ENCODE peak calls at places on chromosomes 6 and 20, in seven cellular contexts. M is Peyer's patch, H is esophagus muscularis mucosa, P is GM12892, N is uterus, Y is breast epithelium, S is ovary. V is an unnamed sample.

GRCh38 chr6:147578159-147578558 is 69.7 kb downstream of the SAMD5 start:
- DNase-seq in Y (no peak), N (no peak), H (no peak), P (no peak), M (no peak), S (no peak), V (no peak)

GRCh38 chr6:125794342-125795137 is 3.8 kb downstream of the NCOA7 start:
- DNase-seq in H (no peak), N (no peak), Y (no peak), M (no peak), P (no peak), S (no peak), V (no peak)

GRCh38 chr20:19784511-19785172 is 26.6 kb downstream of the RIN2 start:
- DNase-seq in N (peak), Y (peak), H (no peak), S (peak), M (no peak), P (no peak), V (peak)

GRCh38 chr6:72946766-72947165 is 278.5 kb downstream of the KHDC1L start:
- DNase-seq in Y (no peak), H (no peak), S (no peak), M (no peak), N (no peak), P (no peak), V (no peak)

GRCh38 chr6:150670311-150670710 is 70.6 kb downstream of the PLEKHG1 start:
- DNase-seq in N (no peak), P (no peak), S (no peak), M (no peak), H (no peak), Y (no peak), V (peak)

GRCh38 chr6:151695181-151695580 is 112.3 kb upstream of the ESR1 start:
- DNase-seq in N (no peak), P (no peak), S (no peak), H (no peak), Y (no peak), M (no peak), V (no peak)

GRCh38 chr6:28648035-28648877 is 122.6 kb downstream of the GPX5 start:
- DNase-seq in N (peak), H (no peak), M (no peak), P (no peak), Y (no peak), S (peak), V (peak)

GRCh38 chr6:14502551-14502950 is 385.0 kb downstream of the CD83 start:
- DNase-seq in H (peak), M (peak), P (no peak), N (no peak), S (no peak), Y (no peak), V (peak)

GRCh38 chr6:83057705-83058321 is 7.8 kb downstream of the UBE3D start:
- DNase-seq in S (no peak), P (no peak), N (no peak), H (no peak), M (peak), Y (no peak), V (peak)

GRCh38 chr6:34490390-34491090 is 24.7 kb downstream of the PACSIN1 start:
- DNase-seq in P (no peak), N (no peak), Y (no peak), H (no peak), M (no peak), S (no peak), V (no peak)

GRCh38 chr6:34147906-34148701 is 2.2 kb upstream of the GRM4 start:
- DNase-seq in H (no peak), Y (peak), N (no peak), M (no peak), P (no peak), S (no peak), V (no peak)

GRCh38 chr6:125123051-125123450 is 30.5 kb upstream of the TPD52L1 start:
- DNase-seq in Y (no peak), P (no peak), H (no peak), S (no peak), N (no peak), M (no peak), V (no peak)

GRCh38 chr6:126620747-126621146 is 280.8 kb downstream of the CENPW start:
- DNase-seq in S (no peak), N (no peak), H (no peak), Y (no peak), M (no peak), P (no peak), V (no peak)

GRCh38 chr6:38207371-38207770 is 387.8 kb downstream of the ZFAND3 start:
- DNase-seq in Y (no peak), H (no peak), N (no peak), P (no peak), M (no peak), S (no peak), V (no peak)

GRCh38 chr6:44367686-44368085 is 19.8 kb upstream of the CDC5L start:
- DNase-seq in H (no peak), P (no peak), M (no peak), S (no peak), Y (no peak), N (no peak), V (no peak)

GRCh38 chr6:137866200-137866913 is 702 bp upstream of the TNFAIP3 start:
- DNase-seq in S (no peak), Y (peak), H (no peak), P (no peak), N (peak), M (no peak), V (peak)

GRCh38 chr6:145070791-145071190 is 664.5 kb downstream of the EPM2A start:
- DNase-seq in H (no peak), P (no peak), M (no peak), S (no peak), Y (no peak), N (no peak), V (no peak)

GRCh38 chr6:36479256-36479655 is 36.5 kb downstream of the KCTD20 start:
- DNase-seq in N (no peak), M (no peak), P (no peak), S (no peak), H (no peak), Y (no peak), V (no peak)

GRCh38 chr6:52390361-52390727 is 28.4 kb downstream of the PAQR8 start:
- DNase-seq in M (peak), S (no peak), H (no peak), P (no peak), Y (no peak), N (no peak), V (no peak)

GRCh38 chr6:170177383-170178265 is 113.3 kb downstream of the DLL1 start:
- DNase-seq in M (peak), S (peak), Y (peak), N (peak), H (peak), P (no peak), V (peak)

GRCh38 chr20:3045816-3046676 is at the start of gene MRPS26:
- DNase-seq in S (peak), M (peak), Y (peak), N (peak), H (peak), P (peak), V (peak)

GRCh38 chr20:48210111-48211029 is 425.1 kb upstream of the SULF2 start:
- DNase-seq in M (no peak), S (no peak), P (no peak), Y (no peak), H (no peak), N (no peak), V (no peak)

GRCh38 chr20:29878777-29879442 is 1378.6 kb upstream of the DEFB115 start:
- DNase-seq in Y (peak), S (no peak), M (peak), N (no peak), H (peak), P (no peak), V (no peak)

GRCh38 chr6:31776961-31777666 is at the start of gene VWA7:
- DNase-seq in P (peak), Y (peak), S (peak), H (no peak), N (peak), M (peak), V (peak)

DNA sequence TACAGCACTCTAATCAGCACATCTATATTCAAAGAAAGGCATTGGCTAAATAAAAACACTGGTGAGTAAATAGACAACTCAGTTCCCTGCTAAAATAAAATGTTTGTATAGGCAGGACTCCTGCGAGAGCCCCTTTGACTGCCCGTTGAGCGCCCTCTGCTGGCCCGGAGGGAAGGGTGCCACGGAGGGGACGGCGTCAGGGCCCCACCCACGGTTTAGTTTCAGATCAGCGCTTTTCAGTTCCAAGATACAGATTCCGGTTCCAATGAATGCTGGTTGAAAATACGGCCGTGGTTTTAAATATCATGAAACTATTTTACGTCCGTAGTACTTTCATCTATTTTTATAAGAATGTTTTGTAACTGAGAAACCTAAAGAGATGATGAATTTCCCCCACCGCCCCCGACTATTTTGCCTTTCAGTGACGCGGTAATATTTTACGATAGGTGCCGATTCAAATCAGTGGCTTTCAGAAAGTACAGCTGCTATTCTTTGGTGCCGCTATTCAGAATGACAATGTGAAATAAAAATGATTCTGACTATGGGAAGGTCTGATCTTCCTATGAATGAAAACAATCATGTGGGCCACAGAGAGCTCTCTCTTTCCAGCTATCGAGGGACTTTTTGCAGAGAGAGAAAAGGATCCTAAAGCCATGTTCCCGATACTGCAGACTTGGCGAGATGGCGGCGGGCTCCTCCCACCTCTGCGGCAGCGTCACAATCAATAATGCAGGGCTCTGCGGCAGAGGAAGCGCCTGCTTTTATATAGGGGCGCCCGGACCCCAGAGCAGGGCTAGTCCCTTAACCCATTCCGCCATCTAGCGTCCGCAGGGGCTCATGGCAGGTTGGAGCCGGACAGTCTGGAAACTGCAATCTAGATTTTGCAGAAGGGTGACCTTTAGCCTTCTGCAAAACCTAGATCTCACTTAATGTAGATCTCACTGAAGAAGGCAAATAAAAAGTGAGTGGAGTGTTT is 10.6 kb upstream of the CCN6 start:
- DNase-seq in Y (peak), N (peak), S (peak), P (peak), H (peak), M (peak), V (peak)
- TF ChIP-seq POLR2A in Y (no peak), N (peak), S (no peak), P (no peak), H (no peak), M (no peak), V (no peak)

GRCh38 chr20:50563133-50563944 is 53.2 kb downstream of the PTPN1 start:
- DNase-seq in N (no peak), H (no peak), M (no peak), Y (no peak), P (no peak), S (no peak), V (no peak)
- TF ChIP-seq POLR2A in N (no peak), H (no peak), M (no peak), Y (no peak), P (no peak), S (no peak), V (no peak)

DNA sequence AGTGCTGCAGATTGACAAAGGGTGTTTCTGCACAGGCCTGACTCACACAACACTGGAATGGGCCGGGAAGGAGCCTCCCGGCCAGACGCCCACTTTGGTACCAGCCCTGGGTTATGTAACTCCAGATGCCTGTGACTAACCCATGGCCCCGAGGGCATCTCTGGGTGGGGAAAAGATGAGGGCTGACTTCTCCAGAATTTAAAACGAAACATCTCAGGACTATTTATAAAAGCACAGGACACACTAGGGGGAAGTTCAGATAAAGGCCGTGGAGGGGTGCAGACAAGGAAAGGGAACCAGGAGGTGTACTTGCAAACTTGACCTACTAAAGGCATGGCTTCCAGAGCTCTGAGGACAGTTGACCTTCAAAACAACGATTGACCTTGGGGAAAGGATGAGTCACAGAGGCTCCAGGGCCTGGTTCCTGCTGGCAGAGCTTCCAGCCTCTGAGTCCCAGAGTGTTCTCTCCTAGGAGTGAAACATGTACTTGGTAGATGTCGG is 196.9 kb downstream of the NFATC2 start:
- DNase-seq in N (no peak), H (no peak), Y (no peak), S (peak), M (no peak), P (no peak), V (no peak)
- TF ChIP-seq POLR2A in N (no peak), H (no peak), Y (no peak), S (no peak), M (no peak), P (no peak), V (no peak)

GRCh38 chr6:158531970-158532369 is 27.9 kb upstream of the TMEM181 start:
- DNase-seq in N (no peak), M (no peak), S (no peak), H (no peak), P (no peak), Y (no peak), V (no peak)

GRCh38 chr6:158538741-158539140 is 21.1 kb upstream of the TMEM181 start:
- DNase-seq in Y (no peak), N (no peak), H (no peak), S (no peak), P (no peak), M (no peak), V (no peak)

GRCh38 chr6:158536084-158536890 is 23.6 kb upstream of the TMEM181 start:
- DNase-seq in N (peak), Y (peak), M (peak), H (no peak), P (peak), S (peak), V (peak)

GRCh38 chr6:158539363-158539762 is 20.5 kb upstream of the TMEM181 start:
- DNase-seq in P (no peak), M (no peak), S (no peak), H (no peak), Y (no peak), N (no peak), V (no peak)

GRCh38 chr6:158536891-158537798 is 22.7 kb upstream of the TMEM181 start:
- DNase-seq in N (no peak), S (peak), P (no peak), M (no peak), H (no peak), Y (peak), V (no peak)
- TF ChIP-seq POLR2A in N (no peak), S (no peak), P (no peak), M (no peak), H (no peak), Y (no peak), V (no peak)

GRCh38 chr20:38446441-38447209 is 11.5 kb upstream of the SNHG17 start:
- DNase-seq in P (peak), H (peak), Y (peak), N (peak), M (peak), S (peak), V (peak)
- TF ChIP-seq POLR2A in P (peak), H (peak), Y (peak), N (peak), M (peak), S (peak), V (peak)

DNA sequence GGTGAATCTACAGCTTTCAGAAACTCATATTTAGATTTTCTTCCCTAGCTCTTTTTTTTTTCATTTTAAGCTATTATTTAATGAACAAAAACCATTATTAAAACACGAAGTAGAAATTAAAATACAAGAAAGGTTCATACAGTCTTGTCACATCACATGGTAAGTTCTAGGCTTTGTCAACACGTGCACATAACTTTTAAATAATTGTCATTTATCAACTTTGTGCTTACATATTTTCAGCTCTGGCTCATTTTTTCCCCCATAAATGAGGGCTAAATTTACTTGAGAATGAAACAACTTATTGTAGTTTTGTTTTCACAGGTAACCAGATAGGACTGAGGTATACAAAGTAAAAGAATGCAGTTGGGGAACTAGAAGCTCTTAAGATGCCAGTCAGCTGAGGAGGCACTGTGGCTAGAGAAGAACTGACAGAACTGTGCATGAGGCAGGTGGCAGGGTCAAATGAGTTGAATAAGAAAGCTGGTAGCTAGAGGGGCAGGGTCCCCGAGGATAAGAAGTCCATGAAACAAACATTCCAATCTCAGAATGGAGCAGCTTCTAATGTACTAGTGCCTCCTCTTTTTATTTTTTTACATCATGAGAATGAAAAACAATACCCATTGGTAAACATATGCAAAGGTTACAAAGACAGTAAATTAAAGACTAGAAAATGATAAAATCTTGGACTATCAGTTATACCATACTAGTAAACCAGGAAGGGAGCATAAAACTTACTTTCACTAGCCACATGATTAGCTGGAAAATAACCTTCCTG is 141.5 kb downstream of the MYB start:
- DNase-seq in Y (no peak), P (no peak), M (no peak), H (no peak), N (no peak), S (no peak), V (peak)
- TF ChIP-seq POLR2A in Y (no peak), P (no peak), M (no peak), H (no peak), N (no peak), S (no peak), V (no peak)

GRCh38 chr6:146498309-146498708 is 45.3 kb upstream of the RAB32 start:
- DNase-seq in Y (no peak), M (no peak), N (no peak), P (no peak), S (no peak), H (no peak), V (no peak)
- TF ChIP-seq POLR2A in Y (no peak), M (no peak), N (no peak), P (no peak), S (no peak), H (no peak), V (no peak)